ENCODE peak calls at places on chromosomes 13 and 19, in six cellular contexts. I is left lung; T is activated CD8-positive, alpha-beta memory T cell treated with anti-CD3 and anti-CD28 coated beads for 1 hour; V is testis; P is sciatic nerve; R is SHP77. W is an unnamed sample.

GRCh38 chr19:10562609-10563008 is 3.2 kb downstream of the KRI1 start:
- DNase-seq in T (no peak), R (no peak), V (no peak), I (no peak), P (no peak), W (no peak)

GRCh38 chr19:53971608-53972007 is 8.9 kb downstream of the CACNG8 start:
- DNase-seq in P (no peak), T (no peak), V (no peak), R (no peak), I (no peak), W (no peak)

GRCh38 chr13:51177188-51177587 is 45.0 kb upstream of the FAM124A start:
- DNase-seq in I (no peak), T (no peak), V (no peak), R (no peak), P (no peak), W (no peak)

GRCh38 chr19:39415111-39416046 is 2.9 kb downstream of the PLEKHG2 start:
- DNase-seq in P (no peak), R (no peak), V (no peak), T (no peak), I (no peak), W (no peak)

GRCh38 chr19:334296-335071 is 10.1 kb downstream of the MIER2 start:
- DNase-seq in V (no peak), I (no peak), T (no peak), R (no peak), P (peak), W (no peak)

GRCh38 chr13:51359352-51359751 is 19.9 kb downstream of the SERPINE3 start:
- DNase-seq in V (no peak), I (no peak), P (no peak), R (no peak), T (no peak), W (no peak)

GRCh38 chr13:34675626-34676025 is 266.4 kb upstream of the NBEA start:
- DNase-seq in P (no peak), V (no peak), T (no peak), I (no peak), R (no peak), W (no peak)

GRCh38 chr19:45059258-45059965 is 16.9 kb downstream of the ZNF296 start:
- DNase-seq in T (peak), I (no peak), V (peak), P (peak), R (peak), W (no peak)

GRCh38 chr13:56314755-56315154 is 826.0 kb upstream of the PRR20A start:
- DNase-seq in I (no peak), T (no peak), P (no peak), V (no peak), R (no peak), W (no peak)

GRCh38 chr13:98014766-98015165 is 61.3 kb downstream of the IPO5 start:
- DNase-seq in R (no peak), T (no peak), I (no peak), P (no peak), V (no peak), W (peak)

GRCh38 chr13:51827254-51827653 is 17.7 kb downstream of the TMEM272 start:
- DNase-seq in P (no peak), I (no peak), T (no peak), R (no peak), V (no peak), W (no peak)

GRCh38 chr19:6539514-6539913 is 8.7 kb downstream of the TNFSF9 start:
- DNase-seq in V (no peak), R (no peak), T (no peak), I (no peak), P (no peak), W (no peak)

GRCh38 chr19:4186087-4186993 is 3.9 kb downstream of the ANKRD24 start:
- DNase-seq in T (peak), V (peak), P (peak), I (no peak), R (peak), W (no peak)

GRCh38 chr13:73058741-73059459 is at the start of gene KLF5:
- DNase-seq in R (peak), I (peak), T (peak), V (peak), P (peak), W (peak)

GRCh38 chr13:74290324-74290773 is 156.1 kb upstream of the KLF12 start:
- DNase-seq in I (no peak), P (no peak), R (peak), V (peak), T (no peak), W (peak)

GRCh38 chr19:12668937-12669271 is 2.3 kb downstream of the WDR83 start:
- DNase-seq in V (peak), R (no peak), T (peak), I (no peak), P (peak), W (no peak)

GRCh38 chr19:51501594-51502263 is at the start of gene SIGLEC12:
- DNase-seq in R (no peak), P (peak), T (no peak), V (peak), I (peak), W (no peak)

GRCh38 chr13:59277106-59277505 is 886.6 kb downstream of the DIAPH3 start:
- DNase-seq in T (no peak), V (no peak), P (no peak), R (no peak), I (no peak), W (no peak)

GRCh38 chr19:38513762-38514167 is 80.3 kb downstream of the RYR1 start:
- DNase-seq in P (no peak), I (no peak), T (no peak), R (no peak), V (no peak), W (no peak)

GRCh38 chr19:39224910-39225309 is 19.9 kb downstream of the IFNL3 start:
- DNase-seq in R (no peak), T (no peak), V (no peak), I (no peak), P (no peak), W (no peak)

GRCh38 chr13:113991676-113992179 is 17.9 kb upstream of the C13orf46 start:
- DNase-seq in I (no peak), T (no peak), P (no peak), R (no peak), V (no peak), W (no peak)

W was measured in skeletal muscle cell.